ENCODE peak calls at places on chromosomes 13 and 19, in eight cellular contexts. C, I, T, K, S, O, V and J are unnamed samples.

GRCh38 chr19:8526345-8527062 is 12.5 kb upstream of the ZNF414 start:
- DNase-seq in S (peak; percentile 78), O (no peak), T (peak; percentile 89), I (peak; percentile 96), C (no peak), V (peak; percentile 78), K (peak; percentile 92), J (peak; percentile 98)

GRCh38 chr19:18440421-18440877 is 2.5 kb upstream of the ISYNA1 start:
- DNase-seq in T (no peak), O (no peak), K (no peak), I (no peak), S (no peak), C (no peak), V (no peak), J (no peak)

GRCh38 chr19:13953021-13953531 is 767 bp downstream of the DCAF15 start:
- DNase-seq in I (peak; percentile 59), K (no peak), C (no peak), T (no peak), V (peak; percentile 31), O (no peak), S (no peak), J (no peak)

GRCh38 chr19:38303517-38304351 is at the start of gene C19orf33:
- DNase-seq in S (no peak), I (peak; percentile 93), O (no peak), K (no peak), V (no peak), T (no peak), C (no peak), J (no peak)

GRCh38 chr19:39031368-39032163 is 783 bp downstream of the FBXO27 start:
- DNase-seq in V (peak; percentile 32), O (peak; percentile 68), T (peak; percentile 78), S (no peak), I (peak; percentile 98), K (peak; percentile 71), C (peak; percentile 69), J (peak; percentile 91)

GRCh38 chr19:50293263-50294004 is 35.7 kb downstream of the KCNC3 start:
- DNase-seq in K (no peak), S (no peak), O (no peak), C (no peak), T (no peak), I (no peak), V (no peak), J (no peak)

GRCh38 chr19:8814176-8814575 is 17.9 kb downstream of the ZNF558 start:
- DNase-seq in T (no peak), S (no peak), C (no peak), I (no peak), V (no peak), O (no peak), K (no peak), J (no peak)

GRCh38 chr19:677201-677600 is 1.0 kb downstream of the FSTL3 start:
- DNase-seq in I (peak; percentile 85), S (peak; percentile 18), V (peak; percentile 44), C (peak; percentile 17), T (peak; percentile 40), K (peak; percentile 92), O (no peak), J (peak; percentile 94)

GRCh38 chr13:35826626-35827254 is 304.4 kb downstream of the DCLK1 start:
- DNase-seq in V (no peak), O (no peak), K (no peak), C (no peak), I (no peak), S (no peak), T (no peak), J (no peak)

GRCh38 chr13:100334209-100334608 is 245.3 kb downstream of the PCCA start:
- DNase-seq in O (no peak), V (no peak), C (no peak), I (no peak), K (no peak), T (no peak), S (no peak), J (no peak)

GRCh38 chr13:113533441-113533840 is 42.9 kb upstream of the DCUN1D2 start:
- DNase-seq in V (no peak), S (no peak), O (no peak), K (no peak), C (no peak), T (peak; percentile 44), I (peak; percentile 54), J (no peak)

GRCh38 chr13:73681015-73681414 is 453.2 kb downstream of the KLF12 start:
- DNase-seq in K (no peak), I (no peak), O (no peak), V (no peak), T (no peak), C (no peak), S (no peak), J (no peak)

GRCh38 chr13:113647351-113648217 is 10.4 kb downstream of the ATP4B start:
- DNase-seq in V (no peak), T (peak; percentile 13), I (peak; percentile 51), O (no peak), C (no peak), K (peak; percentile 87), S (no peak), J (peak; percentile 96)

GRCh38 chr19:17402982-17403855 is 2.2 kb downstream of the BST2 start:
- DNase-seq in S (no peak), K (no peak), V (no peak), C (peak; percentile 35), O (peak; percentile 46), I (peak; percentile 54), T (no peak), J (no peak)

GRCh38 chr13:23915308-23915707 is 18.0 kb upstream of the C1QTNF9B start:
- DNase-seq in I (no peak), S (no peak), C (no peak), T (no peak), K (no peak), O (no peak), V (no peak), J (no peak)

GRCh38 chr19:10871711-10872550 is 578 bp downstream of the CARM1 start:
- DNase-seq in K (no peak), O (no peak), S (no peak), V (no peak), C (peak; percentile 30), T (peak; percentile 33), I (peak; percentile 70), J (no peak)
- TF ChIP-seq CTCF in K (peak; percentile 19), O (no peak), S (peak; percentile 24), V (no peak), C (no peak), T (peak; percentile 48), I (no peak), J (no peak)

GRCh38 chr13:30113531-30113930 is 193.8 kb downstream of the KATNAL1 start:
- DNase-seq in C (no peak), K (no peak), V (no peak), T (no peak), O (no peak), S (no peak), I (no peak), J (no peak)

GRCh38 chr13:30112602-30113435 is 194.5 kb downstream of the KATNAL1 start:
- DNase-seq in C (peak; percentile 82), I (peak; percentile 91), O (peak; percentile 79), T (peak; percentile 57), V (peak; percentile 83), S (peak; percentile 66), K (peak; percentile 86), J (peak; percentile 93)

GRCh38 chr13:30110301-30111070 is 196.9 kb downstream of the KATNAL1 start:
- DNase-seq in K (no peak), C (no peak), T (no peak), V (no peak), I (no peak), S (no peak), O (no peak), J (no peak)

GRCh38 chr13:30109471-30110135 is 197.7 kb downstream of the KATNAL1 start:
- DNase-seq in S (no peak), C (no peak), K (no peak), T (no peak), I (no peak), V (no peak), O (no peak), J (no peak)

DNA sequence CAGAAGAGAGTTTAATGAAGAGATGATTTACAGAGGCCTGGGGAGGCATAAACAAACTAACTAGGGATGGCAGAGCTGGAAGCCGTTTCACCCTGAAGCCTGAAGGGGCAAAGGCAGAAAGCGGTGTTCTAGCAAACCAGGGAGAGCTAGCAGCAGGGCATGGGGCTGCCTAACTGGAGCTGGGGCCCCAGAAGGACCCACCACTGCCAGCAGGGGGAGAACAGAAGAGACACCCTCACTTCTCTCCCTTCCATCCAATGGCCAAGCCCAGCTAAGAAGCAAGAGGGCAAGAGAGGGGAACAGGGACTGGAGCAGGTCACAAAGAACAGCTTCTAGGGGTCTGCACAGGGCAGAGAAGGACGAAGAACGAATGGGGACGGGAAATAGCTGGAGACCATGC is 195.5 kb downstream of the KATNAL1 start:
- DNase-seq in V (no peak), K (no peak), O (no peak), I (no peak), C (no peak), S (no peak), T (no peak), J (no peak)
- TF ChIP-seq CTCF in V (peak; percentile 17), K (no peak), O (no peak), I (peak; percentile 11), C (no peak), S (peak; percentile 52), T (no peak), J (peak; percentile 12)

GRCh38 chr13:102968572-102969228 is 97.5 kb downstream of the SLC10A2 start:
- DNase-seq in K (no peak), I (peak; percentile 62), V (no peak), S (no peak), O (no peak), C (no peak), T (no peak), J (no peak)

GRCh38 chr13:102965802-102966201 is 100.4 kb downstream of the SLC10A2 start:
- DNase-seq in T (no peak), S (no peak), O (no peak), K (no peak), V (no peak), C (no peak), I (no peak), J (no peak)

GRCh38 chr13:102974574-102975195 is 91.5 kb downstream of the SLC10A2 start:
- DNase-seq in O (no peak), S (no peak), I (no peak), C (no peak), T (no peak), K (no peak), V (no peak), J (no peak)

GRCh38 chr13:102972191-102972590 is 94.0 kb downstream of the SLC10A2 start:
- DNase-seq in S (no peak), I (no peak), T (no peak), K (no peak), V (no peak), O (no peak), C (no peak), J (no peak)

DNA sequence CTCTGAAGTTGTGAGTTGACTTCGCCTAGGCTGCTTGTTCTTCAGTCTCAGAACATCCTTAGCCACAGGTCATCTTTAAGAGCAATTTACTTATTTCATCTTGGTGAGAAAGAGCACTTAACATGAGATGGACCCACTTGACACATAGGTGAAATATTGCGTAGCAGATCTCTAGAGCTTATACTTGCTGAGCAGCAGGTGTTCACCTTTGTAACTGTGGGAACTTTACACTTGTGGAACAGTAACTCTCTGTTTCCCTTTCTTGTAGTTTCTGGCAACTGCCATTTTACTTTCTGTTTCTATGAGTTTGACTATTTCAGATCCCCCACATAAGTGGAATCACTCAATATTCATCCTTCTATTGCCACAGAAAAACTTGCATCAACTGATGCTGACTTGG is 95.7 kb downstream of the SLC10A2 start:
- DNase-seq in C (no peak), T (no peak), K (no peak), S (no peak), V (no peak), I (no peak), O (no peak), J (no peak)
- TF ChIP-seq CTCF in C (no peak), T (no peak), K (no peak), S (no peak), V (no peak), I (no peak), O (no peak), J (no peak)

GRCh38 chr13:110680852-110681251 is 25.1 kb downstream of the CARS2 start:
- DNase-seq in O (no peak), I (no peak), S (no peak), K (no peak), V (no peak), C (no peak), T (no peak), J (no peak)
- TF ChIP-seq CTCF in O (peak; percentile 43), I (peak; percentile 20), S (peak; percentile 54), K (peak; percentile 36), V (peak; percentile 38), C (no peak), T (peak; percentile 41), J (peak; percentile 49)